ENCODE peak calls at places on chromosome 15, in seven cellular contexts. G is psoas muscle, O is neural progenitor cell, M is A549, E is adrenal gland, C is fibroblast of mammary gland, V is WTC11. D is an unnamed sample.

GRCh38 chr15:37771462-37771861 is 163.0 kb upstream of the TMCO5A start:
- DNase-seq in O (no peak), G (no peak), E (no peak), M (no peak), V (no peak), C (peak; percentile 75), D (no peak)

GRCh38 chr15:77818484-77819270 is 186.0 kb upstream of the LINGO1 start:
- DNase-seq in E (no peak), C (no peak), V (peak; percentile 39), M (no peak), O (peak; percentile 41), G (no peak), D (no peak)

GRCh38 chr15:58770519-58770856 is 614 bp upstream of the MINDY2 start:
- DNase-seq in G (no peak), V (no peak), C (peak; percentile 84), M (no peak), O (no peak), E (no peak), D (no peak)

GRCh38 chr15:55248895-55249294 is 40.7 kb downstream of the RAB27A start:
- DNase-seq in M (no peak), C (no peak), E (no peak), O (no peak), G (no peak), V (no peak), D (no peak)

GRCh38 chr15:85667491-85668424 is 127.0 kb downstream of the KLHL25 start:
- DNase-seq in G (no peak), M (peak; percentile 95), E (no peak), O (no peak), C (peak; percentile 99), V (no peak), D (peak; percentile 94)

GRCh38 chr15:74857082-74857655 is 14.2 kb upstream of the ULK3 start:
- DNase-seq in V (no peak), M (no peak), G (no peak), E (no peak), C (no peak), O (no peak), D (no peak)

GRCh38 chr15:63019539-63020109 is 22.9 kb upstream of the TPM1 start:
- DNase-seq in V (peak; percentile 58), C (peak; percentile 91), O (peak; percentile 73), M (peak; percentile 85), E (peak; percentile 81), G (peak; percentile 86), D (no peak)

GRCh38 chr15:49038382-49038781 is 7.9 kb downstream of the SECISBP2L start:
- DNase-seq in O (no peak), V (no peak), M (no peak), E (no peak), G (no peak), C (peak; percentile 27), D (no peak)

GRCh38 chr15:57554063-57554820 is 37.5 kb upstream of the MYZAP start:
- DNase-seq in C (no peak), G (no peak), E (no peak), V (no peak), M (no peak), O (peak; percentile 27), D (no peak)

GRCh38 chr15:25673972-25674371 is 189.2 kb downstream of the ATP10A start:
- DNase-seq in C (no peak), M (no peak), G (no peak), V (no peak), E (no peak), O (no peak), D (no peak)

GRCh38 chr15:96326551-96327154 is 3.8 kb upstream of the NR2F2 start:
- DNase-seq in O (peak; percentile 78), M (peak; percentile 51), G (peak; percentile 62), C (peak; percentile 73), V (peak; percentile 60), E (peak; percentile 65), D (no peak)

DNA sequence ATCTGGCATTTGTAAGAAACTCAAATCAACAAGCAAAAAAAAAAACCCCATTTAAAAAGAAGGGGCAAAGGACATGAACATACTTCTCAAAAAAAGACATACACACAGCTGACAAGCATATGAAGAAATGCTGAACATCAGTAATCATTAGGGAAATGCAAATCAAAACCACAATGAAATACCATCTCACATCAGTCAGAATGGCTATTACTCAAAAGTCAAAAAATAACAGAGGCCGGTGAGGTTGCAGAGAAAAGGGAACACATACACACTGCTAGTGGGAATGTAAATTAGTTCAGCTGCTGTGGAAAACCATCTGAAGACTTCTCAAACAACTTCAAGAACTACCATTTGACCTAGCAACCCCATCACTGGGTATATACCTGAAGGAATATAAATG is 199.4 kb upstream of the THBS1 start:
- DNase-seq in M (no peak), C (peak; percentile 53), G (no peak), O (no peak), E (no peak), V (no peak), D (no peak)
- TF ChIP-seq CTCF in M (no peak), C (no peak), G (no peak), O (no peak), E (no peak), V (no peak), D (no peak)

GRCh38 chr15:100901296-100901695 is 17.9 kb upstream of the LRRK1 start:
- DNase-seq in E (no peak), O (no peak), M (no peak), V (no peak), C (no peak), G (no peak), D (no peak)
- TF ChIP-seq CTCF in E (no peak), O (no peak), M (no peak), V (no peak), C (no peak), G (no peak), D (no peak)

GRCh38 chr15:81152339-81152738 is 18.3 kb downstream of the CFAP161 start:
- DNase-seq in V (no peak), C (no peak), O (no peak), E (no peak), G (no peak), M (no peak), D (no peak)
- TF ChIP-seq CTCF in V (no peak), C (no peak), O (peak; percentile 17), E (no peak), G (no peak), M (no peak), D (no peak)

GRCh38 chr15:40441736-40442531 is 1.2 kb downstream of the BAHD1 start:
- DNase-seq in E (no peak), G (peak; percentile 60), M (no peak), C (no peak), V (peak; percentile 38), O (peak; percentile 69), D (no peak)
- TF ChIP-seq CTCF in E (no peak), G (peak; percentile 13), M (no peak), C (no peak), V (no peak), O (peak; percentile 5), D (no peak)

DNA sequence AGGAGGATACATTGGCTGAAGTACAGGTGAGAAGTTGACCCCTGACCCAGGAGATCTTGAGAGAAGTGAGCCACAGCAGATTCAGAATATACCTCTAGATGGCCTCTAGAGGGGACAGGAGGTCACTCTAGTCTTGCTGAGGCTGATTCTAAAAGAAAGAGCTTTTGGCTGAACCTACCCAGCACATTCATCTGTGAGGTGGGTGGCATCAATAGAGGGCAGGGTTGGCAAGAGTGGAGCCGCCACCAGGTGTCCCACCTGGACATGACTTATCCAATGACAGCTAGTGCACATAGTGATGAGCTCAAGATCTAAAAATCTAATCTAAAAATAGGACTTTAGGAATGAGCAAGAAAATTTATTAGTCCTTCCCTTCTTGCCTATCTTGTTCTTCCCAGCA is 51.6 kb downstream of the CYP19A1 start:
- DNase-seq in E (no peak), G (no peak), O (no peak), C (no peak), V (no peak), M (peak; percentile 33), D (no peak)
- TF ChIP-seq CTCF in E (no peak), G (no peak), O (no peak), C (peak; percentile 2), V (no peak), M (no peak), D (no peak)

DNA sequence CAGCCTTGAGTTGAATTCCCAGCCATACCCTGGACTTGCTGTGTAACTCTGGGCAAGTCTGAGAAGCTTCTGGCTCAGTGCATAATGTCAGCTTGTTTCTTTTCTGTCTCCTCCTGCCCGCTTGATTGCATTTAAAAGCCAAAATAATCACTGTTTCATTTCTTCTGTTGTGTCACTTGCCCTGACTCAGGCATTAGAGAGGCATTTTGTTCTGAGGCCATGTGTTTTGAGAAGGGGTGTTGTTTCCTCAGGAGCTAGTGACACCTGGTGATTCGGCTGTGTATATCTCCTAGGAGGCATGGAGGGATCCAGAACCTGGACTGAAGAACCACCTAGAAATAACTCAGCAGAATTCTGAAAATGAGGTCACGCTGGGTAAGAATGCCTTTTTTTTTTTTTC is 16.0 kb downstream of the WDR73 start:
- DNase-seq in V (no peak), G (no peak), M (peak; percentile 63), E (no peak), C (peak; percentile 51), O (no peak), D (no peak)
- TF ChIP-seq CTCF in V (no peak), G (peak; percentile 16), M (peak; percentile 39), E (no peak), C (no peak), O (no peak), D (no peak)

GRCh38 chr15:56249080-56249479 is 5.4 kb upstream of the RFX7 start:
- DNase-seq in E (no peak), G (no peak), O (peak; percentile 76), C (peak; percentile 79), V (no peak), M (peak; percentile 77), D (no peak)
- TF ChIP-seq CTCF in E (peak; percentile 6), G (no peak), O (peak; percentile 72), C (peak; percentile 54), V (no peak), M (peak; percentile 48), D (peak; percentile 18)

D was measured in AG09319.